ENCODE peak calls at places on chromosomes 4 and X, in seven cellular contexts. One of them, this sample, is unnamed.

GRCh38 chr4:101304916-101305315 is 42.4 kb downstream of the PPP3CA start:
- DNase-seq in PC-9: no peak
- DNase-seq in CD8-positive, alpha-beta T cell: no peak
- DNase-seq in ovary: no peak
- DNase-seq in GM23338: peak; percentile 34
- DNase-seq in uterus: no peak
- DNase-seq in psoas muscle: no peak
- DNase-seq in this sample: no peak

GRCh38 chrX:119398974-119399771 is at the start of gene SLC25A43:
- DNase-seq in uterus: peak; percentile 28
- DNase-seq in psoas muscle: peak; percentile 51
- DNase-seq in GM23338: peak; percentile 46
- DNase-seq in ovary: peak; percentile 47
- DNase-seq in PC-9: no peak
- DNase-seq in CD8-positive, alpha-beta T cell: peak; percentile 63
- DNase-seq in this sample: peak; percentile 89

GRCh38 chr4:163548481-163549243 is 54.2 kb downstream of the TMA16 start:
- DNase-seq in psoas muscle: no peak
- DNase-seq in CD8-positive, alpha-beta T cell: no peak
- DNase-seq in ovary: no peak
- DNase-seq in GM23338: peak; percentile 68
- DNase-seq in uterus: no peak
- DNase-seq in PC-9: no peak
- DNase-seq in this sample: no peak

GRCh38 chrX:129772796-129773431 is 6.8 kb upstream of the SASH3 start:
- DNase-seq in uterus: no peak
- DNase-seq in PC-9: no peak
- DNase-seq in GM23338: peak; percentile 32
- DNase-seq in CD8-positive, alpha-beta T cell: no peak
- DNase-seq in ovary: no peak
- DNase-seq in psoas muscle: peak; percentile 53
- DNase-seq in this sample: peak; percentile 44

GRCh38 chr4:130478406-130478805 is 1382.5 kb downstream of the C4orf33 start:
- DNase-seq in ovary: no peak
- DNase-seq in PC-9: no peak
- DNase-seq in uterus: no peak
- DNase-seq in psoas muscle: no peak
- DNase-seq in GM23338: peak; percentile 4
- DNase-seq in CD8-positive, alpha-beta T cell: no peak
- DNase-seq in this sample: no peak

GRCh38 chr4:11130195-11130975 is 298.3 kb downstream of the HS3ST1 start:
- DNase-seq in ovary: no peak
- DNase-seq in uterus: no peak
- DNase-seq in psoas muscle: no peak
- DNase-seq in GM23338: no peak
- DNase-seq in PC-9: no peak
- DNase-seq in CD8-positive, alpha-beta T cell: no peak
- DNase-seq in this sample: no peak

GRCh38 chr4:40211224-40212185 is 14.7 kb downstream of the RHOH start:
- DNase-seq in GM23338: no peak
- DNase-seq in PC-9: no peak
- DNase-seq in CD8-positive, alpha-beta T cell: no peak
- DNase-seq in ovary: no peak
- DNase-seq in psoas muscle: no peak
- DNase-seq in uterus: no peak
- DNase-seq in this sample: no peak

GRCh38 chr4:14749910-14750309 is 252.4 kb upstream of the CPEB2 start:
- DNase-seq in PC-9: no peak
- DNase-seq in psoas muscle: peak; percentile 13
- DNase-seq in uterus: no peak
- DNase-seq in ovary: no peak
- DNase-seq in GM23338: peak; percentile 30
- DNase-seq in CD8-positive, alpha-beta T cell: no peak
- DNase-seq in this sample: peak; percentile 24

GRCh38 chr4:52201705-52202104 is 150.6 kb downstream of the SPATA18 start:
- DNase-seq in PC-9: no peak
- DNase-seq in uterus: no peak
- DNase-seq in ovary: no peak
- DNase-seq in psoas muscle: no peak
- DNase-seq in GM23338: peak; percentile 62
- DNase-seq in CD8-positive, alpha-beta T cell: no peak
- DNase-seq in this sample: no peak

GRCh38 chr4:133096972-133097371 is 52.1 kb upstream of the PCDH10 start:
- DNase-seq in ovary: no peak
- DNase-seq in PC-9: no peak
- DNase-seq in psoas muscle: no peak
- DNase-seq in CD8-positive, alpha-beta T cell: no peak
- DNase-seq in GM23338: peak; percentile 70
- DNase-seq in uterus: no peak
- DNase-seq in this sample: no peak

GRCh38 chrX:72351606-72352338 is 46.1 kb upstream of the CITED1 start:
- DNase-seq in GM23338: no peak
- DNase-seq in CD8-positive, alpha-beta T cell: no peak
- DNase-seq in uterus: no peak
- DNase-seq in psoas muscle: peak; percentile 16
- DNase-seq in ovary: no peak
- DNase-seq in PC-9: no peak
- DNase-seq in this sample: no peak

GRCh38 chr4:5870701-5871100 is 22.2 kb downstream of the CRMP1 start:
- DNase-seq in GM23338: no peak
- DNase-seq in ovary: no peak
- DNase-seq in uterus: no peak
- DNase-seq in PC-9: no peak
- DNase-seq in CD8-positive, alpha-beta T cell: no peak
- DNase-seq in psoas muscle: no peak
- DNase-seq in this sample: no peak

GRCh38 chrX:100830547-100830946 is 10.4 kb downstream of the CSTF2 start:
- DNase-seq in CD8-positive, alpha-beta T cell: no peak
- DNase-seq in GM23338: no peak
- DNase-seq in uterus: no peak
- DNase-seq in ovary: no peak
- DNase-seq in PC-9: no peak
- DNase-seq in psoas muscle: no peak
- DNase-seq in this sample: peak; percentile 6

DNA sequence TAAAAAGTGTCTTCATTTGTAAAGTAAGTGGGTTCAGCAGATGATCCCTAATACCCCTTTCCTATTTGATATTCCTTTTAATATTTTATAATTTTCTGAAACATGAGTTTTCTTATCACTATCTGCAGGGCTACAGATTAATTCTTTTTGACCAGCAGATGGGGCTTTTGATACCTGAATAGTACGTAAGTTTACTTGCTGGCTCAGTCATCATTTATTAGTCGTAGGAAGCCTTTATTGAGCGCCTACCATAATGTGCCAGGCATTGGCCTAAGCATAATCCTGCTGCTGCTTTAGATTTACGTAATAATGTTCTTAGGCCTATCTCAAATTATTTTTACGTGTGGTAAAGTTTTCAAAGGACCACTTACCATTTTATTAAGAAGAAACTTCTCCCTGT is 33.1 kb downstream of the OSTC start:
- DNase-seq in uterus: no peak
- DNase-seq in CD8-positive, alpha-beta T cell: no peak
- DNase-seq in ovary: no peak
- DNase-seq in GM23338: peak; percentile 60
- DNase-seq in psoas muscle: no peak
- DNase-seq in PC-9: no peak
- DNase-seq in this sample: peak; percentile 7
- TF ChIP-seq CTCF in uterus: no peak
- TF ChIP-seq CTCF in CD8-positive, alpha-beta T cell: no peak
- TF ChIP-seq CTCF in ovary: no peak
- TF ChIP-seq CTCF in GM23338: peak; percentile 63
- TF ChIP-seq CTCF in psoas muscle: peak; percentile 34
- TF ChIP-seq CTCF in PC-9: peak; percentile 34
- TF ChIP-seq CTCF in this sample: no peak

GRCh38 chr4:42490015-42490414 is 92.7 kb downstream of the SHISA3 start:
- DNase-seq in GM23338: no peak
- DNase-seq in psoas muscle: no peak
- DNase-seq in uterus: no peak
- DNase-seq in CD8-positive, alpha-beta T cell: no peak
- DNase-seq in PC-9: no peak
- DNase-seq in ovary: no peak
- DNase-seq in this sample: no peak
- TF ChIP-seq CTCF in GM23338: no peak
- TF ChIP-seq CTCF in psoas muscle: no peak
- TF ChIP-seq CTCF in uterus: no peak
- TF ChIP-seq CTCF in CD8-positive, alpha-beta T cell: no peak
- TF ChIP-seq CTCF in PC-9: no peak
- TF ChIP-seq CTCF in ovary: no peak
- TF ChIP-seq CTCF in this sample: no peak

DNA sequence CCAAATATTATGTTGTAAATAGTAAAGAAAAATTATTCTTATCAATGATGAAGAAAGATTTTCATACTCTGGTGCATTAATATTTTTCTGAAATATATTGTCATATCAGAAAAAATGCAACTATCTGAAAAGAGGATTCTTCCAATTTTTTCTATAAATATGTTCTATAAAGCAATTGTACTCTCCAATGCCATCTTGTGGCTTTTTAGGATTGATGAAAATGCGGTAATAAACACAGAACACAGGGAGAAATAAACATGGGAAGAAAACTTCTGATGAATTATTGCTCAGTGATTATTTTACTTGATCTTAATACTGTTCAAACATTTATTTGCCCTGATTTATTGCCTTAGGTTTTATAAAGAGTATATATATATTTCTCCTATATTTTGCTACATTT is 215.4 kb downstream of the IL1RAPL1 start:
- DNase-seq in GM23338: no peak
- DNase-seq in uterus: no peak
- DNase-seq in PC-9: no peak
- DNase-seq in ovary: no peak
- DNase-seq in psoas muscle: no peak
- DNase-seq in CD8-positive, alpha-beta T cell: no peak
- DNase-seq in this sample: no peak
- TF ChIP-seq CTCF in GM23338: no peak
- TF ChIP-seq CTCF in uterus: no peak
- TF ChIP-seq CTCF in PC-9: no peak
- TF ChIP-seq CTCF in ovary: no peak
- TF ChIP-seq CTCF in psoas muscle: no peak
- TF ChIP-seq CTCF in CD8-positive, alpha-beta T cell: no peak
- TF ChIP-seq CTCF in this sample: no peak

GRCh38 chrX:70034646-70035045 is 15.1 kb downstream of the AWAT2 start:
- DNase-seq in GM23338: no peak
- DNase-seq in uterus: no peak
- DNase-seq in ovary: no peak
- DNase-seq in CD8-positive, alpha-beta T cell: no peak
- DNase-seq in PC-9: no peak
- DNase-seq in psoas muscle: no peak
- DNase-seq in this sample: no peak

GRCh38 chrX:70033348-70033747 is 16.4 kb downstream of the AWAT2 start:
- DNase-seq in uterus: no peak
- DNase-seq in GM23338: peak; percentile 76
- DNase-seq in ovary: no peak
- DNase-seq in CD8-positive, alpha-beta T cell: no peak
- DNase-seq in psoas muscle: no peak
- DNase-seq in PC-9: no peak
- DNase-seq in this sample: peak; percentile 26

GRCh38 chrX:70030242-70030823 is 19.4 kb downstream of the AWAT2 start:
- DNase-seq in CD8-positive, alpha-beta T cell: peak; percentile 54
- DNase-seq in uterus: no peak
- DNase-seq in GM23338: peak; percentile 70
- DNase-seq in PC-9: no peak
- DNase-seq in psoas muscle: no peak
- DNase-seq in ovary: no peak
- DNase-seq in this sample: peak; percentile 44

GRCh38 chrX:70029790-70030189 is 19.9 kb downstream of the AWAT2 start:
- DNase-seq in psoas muscle: no peak
- DNase-seq in GM23338: no peak
- DNase-seq in ovary: no peak
- DNase-seq in uterus: no peak
- DNase-seq in CD8-positive, alpha-beta T cell: no peak
- DNase-seq in PC-9: no peak
- DNase-seq in this sample: no peak

DNA sequence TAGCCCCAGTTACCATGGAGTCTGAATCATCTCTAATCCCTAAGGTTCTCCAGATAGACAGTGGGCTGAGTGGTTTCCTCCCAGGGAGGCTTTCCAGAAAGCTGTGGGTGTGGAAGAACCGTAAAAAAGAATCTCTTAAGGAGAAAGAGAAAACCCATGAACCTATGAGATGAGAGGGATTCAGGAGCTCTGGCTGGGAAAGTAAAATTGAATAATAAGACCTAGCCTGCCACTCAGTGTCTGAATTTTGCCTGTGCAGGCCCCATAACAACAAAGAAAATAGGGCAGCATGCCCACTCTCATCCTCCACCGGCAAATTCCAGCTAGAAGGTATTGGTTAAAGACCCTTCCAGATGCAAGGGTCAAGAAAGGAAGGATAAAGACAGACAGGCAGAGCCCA is 16.9 kb downstream of the AWAT2 start:
- DNase-seq in uterus: no peak
- DNase-seq in CD8-positive, alpha-beta T cell: no peak
- DNase-seq in GM23338: no peak
- DNase-seq in psoas muscle: no peak
- DNase-seq in ovary: no peak
- DNase-seq in PC-9: no peak
- DNase-seq in this sample: no peak
- TF ChIP-seq CTCF in uterus: no peak
- TF ChIP-seq CTCF in CD8-positive, alpha-beta T cell: no peak
- TF ChIP-seq CTCF in GM23338: no peak
- TF ChIP-seq CTCF in psoas muscle: no peak
- TF ChIP-seq CTCF in ovary: no peak
- TF ChIP-seq CTCF in PC-9: no peak
- TF ChIP-seq CTCF in this sample: no peak

DNA sequence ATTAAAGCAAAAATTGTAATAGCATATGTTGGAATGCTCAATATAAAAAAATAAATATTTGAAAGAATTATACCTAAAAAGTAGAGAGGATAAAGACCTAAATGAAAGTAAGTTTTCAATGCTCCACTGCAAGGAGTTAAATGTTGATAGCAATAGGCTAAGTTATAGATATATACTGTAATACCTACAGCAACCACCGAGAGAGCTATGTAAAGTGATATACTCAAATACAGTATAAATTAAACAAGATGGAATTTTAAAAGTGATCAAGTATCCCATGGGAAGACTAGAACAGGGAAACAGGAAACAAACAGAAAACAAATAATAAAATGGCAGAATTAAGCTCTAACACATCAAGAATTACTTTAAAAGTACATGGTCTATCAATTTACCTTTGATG is 73.9 kb downstream of the CASP3 start:
- DNase-seq in PC-9: no peak
- DNase-seq in uterus: no peak
- DNase-seq in psoas muscle: no peak
- DNase-seq in GM23338: peak; percentile 27
- DNase-seq in CD8-positive, alpha-beta T cell: no peak
- DNase-seq in ovary: no peak
- DNase-seq in this sample: no peak
- TF ChIP-seq CTCF in PC-9: no peak
- TF ChIP-seq CTCF in uterus: no peak
- TF ChIP-seq CTCF in psoas muscle: no peak
- TF ChIP-seq CTCF in GM23338: no peak
- TF ChIP-seq CTCF in CD8-positive, alpha-beta T cell: no peak
- TF ChIP-seq CTCF in ovary: no peak
- TF ChIP-seq CTCF in this sample: no peak